ENCODE peak calls at places on chromosomes 4 and X, in four cellular contexts. L, K, Y and Z are unnamed samples.

GRCh38 chr4:18815081-18815778 is 793.7 kb upstream of the LCORL start:
- DNase-seq in L (no peak), K (no peak), Y (no peak), Z (no peak)

GRCh38 chr4:141352775-141353544 is 132.3 kb downstream of the ZNF330 start:
- DNase-seq in L (no peak), K (no peak), Y (no peak), Z (peak; percentile 65)

GRCh38 chr4:100981447-100982204 is 365.7 kb downstream of the PPP3CA start:
- DNase-seq in L (no peak), K (no peak), Y (peak; percentile 5), Z (peak; percentile 71)

GRCh38 chrX:25524150-25524549 is 508.4 kb upstream of the ARX start:
- DNase-seq in L (no peak), K (no peak), Y (peak; percentile 59), Z (no peak)

GRCh38 chrX:118637997-118638396 is 89.4 kb upstream of the IL13RA1 start:
- DNase-seq in L (no peak), K (no peak), Y (no peak), Z (peak; percentile 10)

GRCh38 chrX:118756111-118756510 is 28.7 kb downstream of the IL13RA1 start:
- DNase-seq in L (no peak), K (no peak), Y (no peak), Z (peak; percentile 47)

GRCh38 chr4:153611679-153612078 is 72.4 kb upstream of the TLR2 start:
- DNase-seq in L (no peak), K (no peak), Y (no peak), Z (peak; percentile 12)

GRCh38 chr4:129218355-129218754 is 122.4 kb downstream of the C4orf33 start:
- DNase-seq in L (no peak), K (no peak), Y (peak; percentile 22), Z (peak; percentile 14)

GRCh38 chr4:95415346-95415771 is 133.4 kb downstream of the UNC5C start:
- DNase-seq in L (no peak), K (no peak), Y (no peak), Z (no peak)

GRCh38 chr4:21815651-21816050 is 132.9 kb downstream of the KCNIP4 start:
- DNase-seq in L (no peak), K (no peak), Y (no peak), Z (no peak)

GRCh38 chr4:7146764-7147071 is 45.6 kb upstream of the SORCS2 start:
- DNase-seq in L (no peak), K (no peak), Y (no peak), Z (no peak)

GRCh38 chrX:119692241-119693031 is 532 bp downstream of the SEPTIN6 start:
- DNase-seq in L (no peak), K (peak; percentile 67), Y (peak; percentile 36), Z (peak; percentile 66)

GRCh38 chr4:184343400-184344177 is 125.9 kb upstream of the ENPP6 start:
- DNase-seq in L (peak; percentile 6), K (peak; percentile 64), Y (peak; percentile 84), Z (peak; percentile 89)

GRCh38 chrX:53080628-53081580 is 1.3 kb upstream of the TSPYL2 start:
- DNase-seq in L (no peak), K (no peak), Y (no peak), Z (peak; percentile 55)

GRCh38 chr4:77120888-77121508 is 36.0 kb upstream of the CCNG2 start:
- DNase-seq in L (no peak), K (no peak), Y (no peak), Z (peak; percentile 39)

GRCh38 chr4:20997886-20998285 is 297.6 kb downstream of the PACRGL start:
- DNase-seq in L (no peak), K (no peak), Y (no peak), Z (no peak)

GRCh38 chrX:49308604-49309269 is 5.3 kb downstream of the GAGE10 start:
- DNase-seq in L (no peak), K (no peak), Y (no peak), Z (peak; percentile 36)

GRCh38 chr4:52657630-52658501 is 1.2 kb downstream of the USP46 start:
- DNase-seq in L (peak; percentile 6), K (peak; percentile 5), Y (peak; percentile 77), Z (peak; percentile 49)

GRCh38 chr4:147550626-147551250 is 66.5 kb upstream of the TMEM184C start:
- DNase-seq in L (no peak), K (no peak), Y (no peak), Z (peak; percentile 85)

GRCh38 chrX:30620980-30621716 is 32.1 kb upstream of the GK start:
- DNase-seq in L (no peak), K (no peak), Y (peak; percentile 32), Z (peak; percentile 88)

GRCh38 chrX:69501433-69501832 is 2.7 kb upstream of the NALF2 start:
- DNase-seq in L (peak; percentile 48), K (peak; percentile 72), Y (no peak), Z (no peak)

GRCh38 chr4:71711044-71711984 is 72.6 kb downstream of the GC start:
- DNase-seq in L (no peak), K (no peak), Y (peak; percentile 21), Z (no peak)

GRCh38 chr4:71711985-71712348 is 71.9 kb downstream of the GC start:
- DNase-seq in L (no peak), K (no peak), Y (no peak), Z (peak; percentile 20)

GRCh38 chr4:71709961-71710360 is 73.9 kb downstream of the GC start:
- DNase-seq in L (no peak), K (no peak), Y (no peak), Z (peak; percentile 15)

GRCh38 chr4:71713611-71714203 is 70.2 kb downstream of the GC start:
- DNase-seq in L (peak; percentile 16), K (peak; percentile 39), Y (peak; percentile 77), Z (peak; percentile 84)
- TF ChIP-seq EZH2phosphoT487 in L (no peak), K (no peak), Y (no peak), Z (no peak)

GRCh38 chr4:122854444-122854843 is 27.8 kb downstream of the FGF2 start:
- DNase-seq in L (no peak), K (no peak), Y (no peak), Z (peak; percentile 58)
- H3K9me2 ChIP-seq in L (no peaks in the 10 kb centered on the region), K (no peaks in the 10 kb centered on the region), Y (no peaks in the 10 kb centered on the region), Z (no peaks in the 10 kb centered on the region)

DNA sequence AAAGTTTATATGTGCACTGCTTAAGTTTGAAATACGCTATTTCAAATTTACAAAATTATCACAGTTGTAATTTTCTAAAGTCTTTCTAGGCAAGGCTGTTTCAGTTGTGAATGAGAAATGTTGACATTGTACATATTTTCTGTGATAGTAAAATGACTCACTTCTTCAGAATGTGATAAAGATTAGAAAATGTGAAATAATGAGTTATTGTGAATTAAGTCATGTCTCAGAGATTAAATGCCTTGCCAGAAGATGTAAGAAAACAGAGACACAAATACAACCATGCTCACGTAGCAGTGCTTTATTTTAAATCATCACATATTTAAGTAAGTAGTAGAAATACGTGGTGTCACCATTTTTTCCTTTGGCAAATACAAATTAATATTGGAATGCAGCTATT is 770 bp downstream of the CLCN4 start:
- DNase-seq in L (no peak), K (no peak), Y (no peak), Z (peak; percentile 38)
- H2AFZ ChIP-seq in L (peak overlapping the region; percentile 52), K (peak overlapping the region; percentile 80), Y (peak overlapping the region; percentile 50), Z (peak overlapping the region; percentile 83)

DNA sequence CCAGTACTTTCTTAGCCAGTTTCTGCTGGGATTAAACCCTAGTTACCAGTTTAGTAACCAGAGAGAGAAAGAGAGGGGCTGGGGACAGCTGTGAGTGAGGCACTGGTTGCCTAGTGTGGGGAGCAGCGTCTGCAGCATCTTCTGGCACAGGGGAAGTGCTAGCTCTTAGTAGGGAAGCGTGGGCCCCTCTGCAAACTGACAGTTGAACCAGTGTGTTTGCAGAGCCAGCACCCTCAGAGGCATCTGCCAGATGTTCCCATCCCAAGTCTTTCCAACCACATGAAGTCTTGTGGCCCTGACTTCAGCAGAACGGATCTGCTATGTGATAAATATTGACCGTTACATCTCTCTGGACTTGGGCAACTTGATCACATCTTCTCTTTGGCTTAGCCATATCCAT is 15.0 kb downstream of the RBMX2 start:
- DNase-seq in L (no peak), K (no peak), Y (no peak), Z (no peak)
- TF ChIP-seq EZH2phosphoT487 in L (no peak), K (no peak), Y (no peak), Z (no peak)